ENCODE peak calls at places on chromosome 11, in nine cellular contexts. C, D, V, X, N, T, G, I and K are unnamed samples.

GRCh38 chr11:103903005-103903404 is 133.4 kb upstream of the DDI1 start:
- DNase-seq in D (no peak), T (no peak), X (no peak), I (no peak), G (no peak), V (no peak), C (no peak), N (no peak), K (no peak)

GRCh38 chr11:17991799-17992433 is 20.9 kb downstream of the SERGEF start:
- DNase-seq in I (no peak), N (no peak), D (peak; percentile 25), T (peak; percentile 19), C (peak; percentile 70), G (peak; percentile 42), V (no peak), X (no peak), K (peak; percentile 21)

GRCh38 chr11:64848779-64849599 is 4.5 kb upstream of the CDC42BPG start:
- DNase-seq in I (no peak), G (no peak), N (no peak), V (no peak), X (no peak), D (no peak), C (no peak), T (no peak), K (no peak)

GRCh38 chr11:34174411-34175041 is 69.1 kb downstream of the NAT10 start:
- DNase-seq in G (peak; percentile 76), N (peak; percentile 84), X (peak; percentile 79), V (no peak), C (peak; percentile 74), D (peak; percentile 80), T (peak; percentile 28), I (no peak), K (peak; percentile 58)

GRCh38 chr11:96095884-96096301 is 172.0 kb upstream of the MTMR2 start:
- DNase-seq in V (no peak), N (no peak), D (no peak), G (no peak), I (no peak), C (no peak), T (no peak), X (no peak), K (no peak)

GRCh38 chr11:77141034-77141433 is 13.0 kb downstream of the MYO7A start:
- DNase-seq in X (peak; percentile 17), I (no peak), G (no peak), D (no peak), C (peak; percentile 81), V (peak; percentile 27), T (no peak), N (no peak), K (peak; percentile 78)

GRCh38 chr11:1750481-1750839 is at the start of gene IFITM10:
- DNase-seq in X (no peak), C (peak; percentile 27), V (no peak), D (no peak), G (no peak), I (no peak), T (no peak), N (peak; percentile 34), K (no peak)

GRCh38 chr11:110525883-110526282 is 96.1 kb downstream of the FDX1 start:
- DNase-seq in C (peak; percentile 72), I (peak; percentile 74), N (no peak), D (no peak), T (no peak), V (peak; percentile 52), X (no peak), G (no peak), K (peak; percentile 5)